ENCODE peak calls at places on chromosomes 4 and X, in eight cellular contexts. One of them, this sample, is unnamed.

GRCh38 chr4:156894234-156894633 is 77.4 kb downstream of the PDGFC start:
- DNase-seq in prostate gland: no peak
- DNase-seq in esophagus squamous epithelium: no peak
- DNase-seq in lower leg skin: no peak
- DNase-seq in H54: no peak
- DNase-seq in Peyer's patch: no peak
- DNase-seq in heart left ventricle: no peak
- DNase-seq in adrenal gland: no peak
- DNase-seq in this sample: no peak

GRCh38 chrX:6021316-6022091 is 207.2 kb downstream of the NLGN4X start:
- DNase-seq in prostate gland: peak; percentile 3
- DNase-seq in esophagus squamous epithelium: no peak
- DNase-seq in lower leg skin: no peak
- DNase-seq in H54: no peak
- DNase-seq in Peyer's patch: peak; percentile 20
- DNase-seq in heart left ventricle: no peak
- DNase-seq in adrenal gland: peak; percentile 7
- DNase-seq in this sample: peak; percentile 0

GRCh38 chr4:16377887-16378286 is 151.6 kb upstream of the TAPT1 start:
- DNase-seq in prostate gland: no peak
- DNase-seq in esophagus squamous epithelium: no peak
- DNase-seq in lower leg skin: no peak
- DNase-seq in H54: no peak
- DNase-seq in Peyer's patch: no peak
- DNase-seq in heart left ventricle: no peak
- DNase-seq in adrenal gland: no peak
- DNase-seq in this sample: no peak

GRCh38 chr4:73662709-73663546 is 42.7 kb upstream of the RASSF6 start:
- DNase-seq in prostate gland: no peak
- DNase-seq in esophagus squamous epithelium: no peak
- DNase-seq in lower leg skin: no peak
- DNase-seq in H54: no peak
- DNase-seq in Peyer's patch: no peak
- DNase-seq in heart left ventricle: no peak
- DNase-seq in adrenal gland: no peak
- DNase-seq in this sample: peak; percentile 60

GRCh38 chr4:182748949-182749348 is 168.2 kb downstream of the DCTD start:
- DNase-seq in prostate gland: no peak
- DNase-seq in esophagus squamous epithelium: no peak
- DNase-seq in lower leg skin: no peak
- DNase-seq in H54: no peak
- DNase-seq in Peyer's patch: no peak
- DNase-seq in heart left ventricle: no peak
- DNase-seq in adrenal gland: no peak
- DNase-seq in this sample: no peak

GRCh38 chr4:86644892-86645291 is 50.8 kb downstream of the PTPN13 start:
- DNase-seq in prostate gland: no peak
- DNase-seq in esophagus squamous epithelium: no peak
- DNase-seq in lower leg skin: no peak
- DNase-seq in H54: no peak
- DNase-seq in Peyer's patch: no peak
- DNase-seq in heart left ventricle: no peak
- DNase-seq in adrenal gland: no peak
- DNase-seq in this sample: no peak

GRCh38 chr4:165512464-165512863 is 133.7 kb downstream of the CPE start:
- DNase-seq in prostate gland: no peak
- DNase-seq in esophagus squamous epithelium: no peak
- DNase-seq in lower leg skin: no peak
- DNase-seq in H54: no peak
- DNase-seq in Peyer's patch: no peak
- DNase-seq in heart left ventricle: no peak
- DNase-seq in adrenal gland: no peak
- DNase-seq in this sample: no peak

GRCh38 chr4:168710353-168710946 is 213.6 kb downstream of the PALLD start:
- DNase-seq in prostate gland: peak; percentile 46
- DNase-seq in esophagus squamous epithelium: no peak
- DNase-seq in lower leg skin: no peak
- DNase-seq in H54: no peak
- DNase-seq in Peyer's patch: no peak
- DNase-seq in heart left ventricle: peak; percentile 39
- DNase-seq in adrenal gland: peak; percentile 29
- DNase-seq in this sample: peak; percentile 3

GRCh38 chrX:133444952-133445831 is 29.9 kb upstream of the GPC4 start:
- DNase-seq in prostate gland: no peak
- DNase-seq in esophagus squamous epithelium: no peak
- DNase-seq in lower leg skin: no peak
- DNase-seq in H54: peak; percentile 9
- DNase-seq in Peyer's patch: no peak
- DNase-seq in heart left ventricle: no peak
- DNase-seq in adrenal gland: no peak
- DNase-seq in this sample: no peak

GRCh38 chrX:109635151-109635550 is 10.2 kb upstream of the KCNE5 start:
- DNase-seq in prostate gland: no peak
- DNase-seq in esophagus squamous epithelium: no peak
- DNase-seq in lower leg skin: no peak
- DNase-seq in H54: no peak
- DNase-seq in Peyer's patch: no peak
- DNase-seq in heart left ventricle: no peak
- DNase-seq in adrenal gland: no peak
- DNase-seq in this sample: peak; percentile 29

DNA sequence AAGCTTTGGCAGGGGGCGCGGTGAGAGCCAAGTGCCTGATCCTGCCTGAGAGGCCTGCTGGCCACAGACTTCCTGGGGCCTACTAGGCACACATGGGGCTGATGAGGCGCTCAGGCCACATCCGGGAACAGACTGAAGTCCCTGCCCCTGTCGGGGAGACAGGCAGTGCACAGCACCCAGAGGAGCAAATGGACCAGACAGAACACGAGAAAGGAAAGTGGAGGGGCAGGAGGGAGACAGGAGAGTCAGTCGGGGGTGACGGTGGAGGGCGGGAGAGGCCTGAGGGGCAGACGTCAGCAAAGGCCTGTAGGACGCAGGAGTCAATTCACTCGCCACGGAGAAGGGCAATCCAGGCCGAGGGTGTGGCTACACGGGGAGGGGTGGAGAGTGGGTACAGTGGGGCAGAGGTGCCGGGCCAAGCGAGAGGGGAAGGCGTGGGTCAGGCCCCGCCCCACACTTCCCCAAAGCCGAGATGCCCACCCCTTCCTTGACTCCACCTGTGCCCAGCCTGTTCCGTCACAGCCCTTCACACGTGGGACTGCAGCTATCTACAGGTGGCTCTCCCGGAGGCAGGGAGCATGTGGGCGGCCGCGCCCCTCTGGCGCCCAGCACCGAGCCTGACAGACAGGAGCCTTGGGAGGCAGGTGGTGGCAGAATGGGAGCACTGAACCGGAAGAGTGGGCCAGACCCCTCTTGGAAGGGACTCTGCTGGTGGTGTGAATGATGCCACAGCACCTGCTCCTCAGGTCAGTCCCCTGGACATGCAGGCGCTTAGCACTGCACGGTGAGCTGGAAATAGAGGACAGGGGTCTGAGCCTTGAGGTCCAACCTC is 20.5 kb downstream of the NOP14 start:
- DNase-seq in prostate gland: no peak
- DNase-seq in esophagus squamous epithelium: no peak
- DNase-seq in lower leg skin: peak; percentile 88
- DNase-seq in H54: no peak
- DNase-seq in Peyer's patch: no peak
- DNase-seq in heart left ventricle: no peak
- DNase-seq in adrenal gland: no peak
- DNase-seq in this sample: no peak
- TF ChIP-seq POLR2A in prostate gland: no peak
- TF ChIP-seq POLR2A in esophagus squamous epithelium: no peak
- TF ChIP-seq POLR2A in lower leg skin: no peak
- TF ChIP-seq POLR2A in H54: no peak
- TF ChIP-seq POLR2A in Peyer's patch: no peak
- TF ChIP-seq POLR2A in heart left ventricle: no peak
- TF ChIP-seq POLR2A in adrenal gland: no peak
- TF ChIP-seq POLR2A in this sample: no peak

GRCh38 chr4:123343400-123344060 is 53.1 kb upstream of the SPRY1 start:
- DNase-seq in prostate gland: no peak
- DNase-seq in esophagus squamous epithelium: no peak
- DNase-seq in lower leg skin: peak; percentile 82
- DNase-seq in H54: no peak
- DNase-seq in Peyer's patch: no peak
- DNase-seq in heart left ventricle: no peak
- DNase-seq in adrenal gland: no peak
- DNase-seq in this sample: no peak

GRCh38 chr4:123338715-123339114 is 57.9 kb upstream of the SPRY1 start:
- DNase-seq in prostate gland: no peak
- DNase-seq in esophagus squamous epithelium: no peak
- DNase-seq in lower leg skin: no peak
- DNase-seq in H54: no peak
- DNase-seq in Peyer's patch: no peak
- DNase-seq in heart left ventricle: no peak
- DNase-seq in adrenal gland: no peak
- DNase-seq in this sample: no peak

GRCh38 chr4:123339507-123340380 is 56.9 kb upstream of the SPRY1 start:
- DNase-seq in prostate gland: no peak
- DNase-seq in esophagus squamous epithelium: no peak
- DNase-seq in lower leg skin: no peak
- DNase-seq in H54: no peak
- DNase-seq in Peyer's patch: no peak
- DNase-seq in heart left ventricle: peak; percentile 49
- DNase-seq in adrenal gland: no peak
- DNase-seq in this sample: no peak

GRCh38 chr4:123342498-123342897 is 54.1 kb upstream of the SPRY1 start:
- DNase-seq in prostate gland: no peak
- DNase-seq in esophagus squamous epithelium: no peak
- DNase-seq in lower leg skin: no peak
- DNase-seq in H54: no peak
- DNase-seq in Peyer's patch: no peak
- DNase-seq in heart left ventricle: no peak
- DNase-seq in adrenal gland: no peak
- DNase-seq in this sample: peak; percentile 21

GRCh38 chr4:123340381-123340701 is 56.3 kb upstream of the SPRY1 start:
- DNase-seq in prostate gland: no peak
- DNase-seq in esophagus squamous epithelium: no peak
- DNase-seq in lower leg skin: no peak
- DNase-seq in H54: peak; percentile 40
- DNase-seq in Peyer's patch: no peak
- DNase-seq in heart left ventricle: peak; percentile 47
- DNase-seq in adrenal gland: no peak
- DNase-seq in this sample: no peak
- TF ChIP-seq POLR2A in prostate gland: no peak
- TF ChIP-seq POLR2A in esophagus squamous epithelium: no peak
- TF ChIP-seq POLR2A in lower leg skin: no peak
- TF ChIP-seq POLR2A in H54: no peak
- TF ChIP-seq POLR2A in Peyer's patch: no peak
- TF ChIP-seq POLR2A in heart left ventricle: peak; percentile 38
- TF ChIP-seq POLR2A in adrenal gland: no peak
- TF ChIP-seq POLR2A in this sample: no peak

GRCh38 chr4:18388029-18388428 is 366.5 kb upstream of the LCORL start:
- DNase-seq in prostate gland: no peak
- DNase-seq in esophagus squamous epithelium: no peak
- DNase-seq in lower leg skin: no peak
- DNase-seq in H54: no peak
- DNase-seq in Peyer's patch: no peak
- DNase-seq in heart left ventricle: no peak
- DNase-seq in adrenal gland: no peak
- DNase-seq in this sample: no peak
- TF ChIP-seq POLR2A in prostate gland: no peak
- TF ChIP-seq POLR2A in esophagus squamous epithelium: no peak
- TF ChIP-seq POLR2A in lower leg skin: no peak
- TF ChIP-seq POLR2A in H54: no peak
- TF ChIP-seq POLR2A in Peyer's patch: no peak
- TF ChIP-seq POLR2A in heart left ventricle: no peak
- TF ChIP-seq POLR2A in adrenal gland: no peak
- TF ChIP-seq POLR2A in this sample: no peak

GRCh38 chr4:48194986-48195773 is 61.1 kb upstream of the TXK start:
- DNase-seq in prostate gland: no peak
- DNase-seq in esophagus squamous epithelium: no peak
- DNase-seq in lower leg skin: no peak
- DNase-seq in H54: no peak
- DNase-seq in Peyer's patch: no peak
- DNase-seq in heart left ventricle: no peak
- DNase-seq in adrenal gland: no peak
- DNase-seq in this sample: peak; percentile 26

GRCh38 chr4:48191758-48192157 is 57.7 kb upstream of the TXK start:
- DNase-seq in prostate gland: no peak
- DNase-seq in esophagus squamous epithelium: no peak
- DNase-seq in lower leg skin: no peak
- DNase-seq in H54: no peak
- DNase-seq in Peyer's patch: no peak
- DNase-seq in heart left ventricle: no peak
- DNase-seq in adrenal gland: no peak
- DNase-seq in this sample: no peak

GRCh38 chr4:48195853-48196252 is 61.8 kb upstream of the TXK start:
- DNase-seq in prostate gland: no peak
- DNase-seq in esophagus squamous epithelium: no peak
- DNase-seq in lower leg skin: no peak
- DNase-seq in H54: no peak
- DNase-seq in Peyer's patch: no peak
- DNase-seq in heart left ventricle: no peak
- DNase-seq in adrenal gland: no peak
- DNase-seq in this sample: no peak

GRCh38 chr4:48193096-48193836 is 59.2 kb upstream of the TXK start:
- DNase-seq in prostate gland: no peak
- DNase-seq in esophagus squamous epithelium: no peak
- DNase-seq in lower leg skin: no peak
- DNase-seq in H54: no peak
- DNase-seq in Peyer's patch: no peak
- DNase-seq in heart left ventricle: no peak
- DNase-seq in adrenal gland: no peak
- DNase-seq in this sample: peak; percentile 25

GRCh38 chr4:48193921-48194320 is 59.9 kb upstream of the TXK start:
- DNase-seq in prostate gland: no peak
- DNase-seq in esophagus squamous epithelium: no peak
- DNase-seq in lower leg skin: no peak
- DNase-seq in H54: no peak
- DNase-seq in Peyer's patch: no peak
- DNase-seq in heart left ventricle: no peak
- DNase-seq in adrenal gland: no peak
- DNase-seq in this sample: peak; percentile 60
- TF ChIP-seq POLR2A in prostate gland: no peak
- TF ChIP-seq POLR2A in esophagus squamous epithelium: no peak
- TF ChIP-seq POLR2A in lower leg skin: no peak
- TF ChIP-seq POLR2A in H54: no peak
- TF ChIP-seq POLR2A in Peyer's patch: no peak
- TF ChIP-seq POLR2A in heart left ventricle: no peak
- TF ChIP-seq POLR2A in adrenal gland: no peak
- TF ChIP-seq POLR2A in this sample: no peak

GRCh38 chr4:111800551-111800950 is 344.7 kb upstream of the FAM241A start:
- DNase-seq in prostate gland: no peak
- DNase-seq in esophagus squamous epithelium: no peak
- DNase-seq in lower leg skin: no peak
- DNase-seq in H54: no peak
- DNase-seq in Peyer's patch: no peak
- DNase-seq in heart left ventricle: no peak
- DNase-seq in adrenal gland: no peak
- DNase-seq in this sample: no peak
- TF ChIP-seq POLR2A in prostate gland: no peak
- TF ChIP-seq POLR2A in esophagus squamous epithelium: no peak
- TF ChIP-seq POLR2A in lower leg skin: no peak
- TF ChIP-seq POLR2A in H54: no peak
- TF ChIP-seq POLR2A in Peyer's patch: no peak
- TF ChIP-seq POLR2A in heart left ventricle: no peak
- TF ChIP-seq POLR2A in adrenal gland: no peak
- TF ChIP-seq POLR2A in this sample: no peak